ENCODE peak calls at places on chromosomes 16 and 17, in six cellular contexts. V, U, A, X, N and T are unnamed samples.

GRCh38 chr16:54204756-54205155 is 81.8 kb downstream of the IRX3 start:
- DNase-seq in V (no peak), A (no peak), U (no peak), X (no peak), N (no peak), T (peak; percentile 39)

GRCh38 chr17:34993031-34993430 is 12.7 kb downstream of the LIG3 start:
- DNase-seq in A (no peak), N (no peak), U (no peak), X (no peak), V (no peak), T (no peak)

GRCh38 chr17:66791337-66791736 is 43.6 kb upstream of the CACNG5 start:
- DNase-seq in V (no peak), U (no peak), X (no peak), N (no peak), A (no peak), T (no peak)

GRCh38 chr17:71995570-71995969 is 125.2 kb upstream of the SOX9 start:
- DNase-seq in U (no peak), N (no peak), V (no peak), X (no peak), A (no peak), T (no peak)

GRCh38 chr17:65537845-65538678 is 23.4 kb downstream of the AXIN2 start:
- DNase-seq in N (peak; percentile 90), A (no peak), V (no peak), U (no peak), X (no peak), T (no peak)

GRCh38 chr17:1474402-1475189 is 17.9 kb downstream of the MYO1C start:
- DNase-seq in X (no peak), U (no peak), A (peak; percentile 67), N (no peak), V (no peak), T (no peak)

GRCh38 chr17:32266389-32267269 is 997 bp downstream of the RHBDL3 start:
- DNase-seq in V (no peak), N (no peak), X (no peak), U (peak; percentile 49), A (no peak), T (no peak)

GRCh38 chr17:51097708-51098446 is 22.8 kb downstream of the SPAG9 start:
- DNase-seq in V (peak; percentile 31), U (no peak), X (no peak), N (no peak), A (no peak), T (no peak)

GRCh38 chr17:48626470-48627241 is 498 bp upstream of the HOXB9 start:
- DNase-seq in X (no peak), V (peak; percentile 80), A (no peak), N (peak; percentile 96), U (no peak), T (no peak)

GRCh38 chr17:51240275-51240674 is 19.6 kb downstream of the MBTD1 start:
- DNase-seq in U (no peak), V (no peak), N (no peak), A (no peak), X (no peak), T (no peak)

GRCh38 chr16:27724491-27724878 is 174.5 kb downstream of the KATNIP start:
- DNase-seq in A (no peak), U (no peak), X (no peak), V (no peak), N (no peak), T (peak; percentile 45)

GRCh38 chr16:11386054-11386680 is 40.9 kb downstream of the RMI2 start:
- DNase-seq in X (no peak), A (no peak), V (no peak), N (no peak), U (no peak), T (no peak)

GRCh38 chr17:13544292-13544691 is 57.4 kb downstream of the HS3ST3A1 start:
- DNase-seq in N (no peak), X (no peak), V (peak; percentile 13), A (no peak), U (peak; percentile 55), T (no peak)

GRCh38 chr17:55200904-55201608 is 63.7 kb upstream of the HLF start:
- DNase-seq in U (no peak), N (no peak), X (no peak), A (no peak), V (no peak), T (no peak)

GRCh38 chr16:15954814-15955151 is 5.4 kb downstream of the ABCC1 start:
- DNase-seq in N (no peak), X (no peak), A (no peak), V (no peak), U (no peak), T (no peak)

GRCh38 chr17:29347831-29348281 is 42.3 kb upstream of the TAOK1 start:
- DNase-seq in N (no peak), X (no peak), V (no peak), U (no peak), A (no peak), T (no peak)

GRCh38 chr17:68343976-68344375 is 52.7 kb downstream of the ARSG start:
- DNase-seq in A (no peak), N (no peak), X (no peak), U (no peak), V (no peak), T (no peak)

GRCh38 chr16:50265260-50265659 is 1.1 kb upstream of the ADCY7 start:
- DNase-seq in N (peak; percentile 37), A (no peak), X (peak; percentile 53), V (peak; percentile 42), U (no peak), T (peak; percentile 54)

GRCh38 chr16:15732416-15732815 is 82.4 kb downstream of the NDE1 start:
- DNase-seq in X (no peak), A (no peak), N (no peak), V (no peak), U (no peak), T (no peak)

GRCh38 chr16:60945225-60945624 is 1091.0 kb downstream of the CDH8 start:
- DNase-seq in A (no peak), U (no peak), X (no peak), N (peak; percentile 9), V (no peak), T (no peak)

GRCh38 chr16:55444754-55445485 is 34.1 kb upstream of the MMP2 start:
- DNase-seq in U (no peak), A (peak; percentile 16), X (no peak), N (no peak), V (peak; percentile 20), T (no peak)

GRCh38 chr17:32907583-32907982 is 20.4 kb upstream of the TMEM98 start:
- DNase-seq in N (no peak), X (no peak), V (peak; percentile 27), A (no peak), U (no peak), T (no peak)

GRCh38 chr17:39164675-39165143 is 1.3 kb downstream of the ARL5C start:
- DNase-seq in V (peak; percentile 88), X (peak; percentile 91), N (peak; percentile 91), U (peak; percentile 84), A (peak; percentile 53), T (peak; percentile 93)

GRCh38 chr16:19228575-19228974 is 57.0 kb upstream of the CLEC19A start:
- DNase-seq in V (no peak), N (no peak), U (no peak), X (no peak), A (no peak), T (no peak)

GRCh38 chr16:29820271-29820701 is at the start of gene MVP:
- DNase-seq in U (peak; percentile 74), A (no peak), V (peak; percentile 87), X (no peak), N (peak; percentile 51), T (peak; percentile 78)

GRCh38 chr16:8655184-8655717 is 19.2 kb upstream of the ABAT start:
- DNase-seq in A (peak; percentile 31), U (no peak), V (peak; percentile 52), N (peak; percentile 17), X (no peak), T (peak; percentile 40)

GRCh38 chr16:813204-813915 is 12.8 kb upstream of the GNG13 start:
- DNase-seq in U (no peak), A (no peak), X (no peak), N (peak; percentile 84), V (peak; percentile 37), T (no peak)

GRCh38 chr16:74623214-74623842 is 16.4 kb upstream of the GLG1 start:
- DNase-seq in V (no peak), A (no peak), U (no peak), X (no peak), N (peak; percentile 37), T (peak; percentile 7)

GRCh38 chr17:5486206-5487124 is at the start of gene MIS12:
- DNase-seq in X (peak; percentile 100), N (peak; percentile 97), U (peak; percentile 98), A (peak; percentile 94), V (peak; percentile 98), T (peak; percentile 98)
- TF ChIP-seq POLR2A in X (no peak), N (peak; percentile 97), U (peak; percentile 81), A (peak; percentile 98), V (peak; percentile 80), T (peak; percentile 77)

GRCh38 chr17:56833023-56833811 is 503 bp downstream of the C17orf67 start:
- DNase-seq in U (peak; percentile 50), A (peak; percentile 20), N (peak; percentile 67), V (peak; percentile 75), X (no peak), T (peak; percentile 63)
- TF ChIP-seq EP300 in U (no peak), A (no peak), N (no peak), V (no peak), X (no peak), T (no peak)

GRCh38 chr16:71672125-71672524 is 46.1 kb downstream of the MARVELD3 start:
- DNase-seq in N (no peak), V (no peak), A (no peak), X (no peak), U (no peak), T (no peak)

GRCh38 chr16:71675380-71675779 is 49.1 kb downstream of the PHLPP2 start:
- DNase-seq in V (no peak), X (no peak), U (no peak), N (no peak), A (no peak), T (no peak)

GRCh38 chr16:71673190-71673956 is 47.4 kb downstream of the MARVELD3 start:
- DNase-seq in A (no peak), U (no peak), N (no peak), X (no peak), V (no peak), T (no peak)

GRCh38 chr16:71674229-71674628 is 48.2 kb downstream of the MARVELD3 start:
- DNase-seq in U (no peak), X (no peak), N (no peak), A (no peak), V (no peak), T (no peak)

GRCh38 chr16:71676236-71676635 is 48.3 kb downstream of the PHLPP2 start:
- DNase-seq in X (no peak), U (no peak), N (no peak), A (no peak), V (no peak), T (no peak)
- H3K36me3 ChIP-seq in X (peaks cover 69% of the 10 kb centered on the region), U (no peaks in the 10 kb centered on the region), N (peaks cover 22% of the 10 kb centered on the region), A (no peaks in the 10 kb centered on the region), V (no peaks in the 10 kb centered on the region), T (peaks cover 74% of the 10 kb centered on the region)

DNA sequence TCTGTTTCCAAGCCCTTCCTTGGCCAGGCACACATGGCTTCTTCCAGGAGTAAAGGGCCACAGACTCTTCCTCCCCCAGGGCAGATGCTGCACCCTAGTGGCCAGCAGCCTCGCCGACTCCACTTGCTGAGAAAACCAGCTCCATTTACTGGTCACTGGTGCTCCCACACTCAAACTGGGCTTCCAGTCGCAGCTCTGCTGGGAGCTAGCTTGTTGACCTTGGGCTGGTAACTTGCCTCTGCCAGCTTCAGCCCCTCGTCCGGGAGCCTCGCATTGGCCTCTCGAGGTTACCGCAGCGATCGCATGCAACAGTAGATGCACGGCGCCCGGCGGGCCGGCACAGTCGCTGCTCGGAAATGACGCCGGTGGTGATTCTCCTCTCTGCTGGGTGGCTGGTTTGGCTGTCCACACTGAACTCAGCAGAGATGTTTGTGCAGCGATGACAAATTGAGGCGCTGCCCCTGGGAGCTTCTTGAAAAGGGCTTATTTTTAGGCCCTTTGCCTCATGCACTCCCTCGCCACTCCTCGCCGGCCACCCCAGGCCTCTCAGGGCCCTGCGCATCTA is 81.7 kb upstream of the PLCG2 start:
- DNase-seq in U (no peak), N (peak; percentile 79), V (peak; percentile 68), A (no peak), X (no peak), T (peak; percentile 65)
- TF ChIP-seq POLR2A in U (no peak), N (no peak), V (no peak), A (no peak), X (no peak), T (no peak)